ENCODE peak calls at places on chromosomes 4 and X, in six cellular contexts. U, E, Q, H, A and V are unnamed samples.
A peak's percentile ranks its signal among the peaks of the same experiment; 100 is the strongest.

GRCh38 chrX:132837126-132837525 is 121.3 kb downstream of the HS6ST2 start:
- DNase-seq in U (no peak), E (no peak), Q (no peak), H (peak; percentile 80), A (no peak), V (no peak)

GRCh38 chrX:31091819-31092218 is 20.0 kb upstream of the FTHL17 start:
- DNase-seq in U (no peak), E (no peak), Q (no peak), H (no peak), A (no peak), V (no peak)

GRCh38 chr4:184287697-184288255 is 70.1 kb upstream of the ENPP6 start:
- DNase-seq in U (peak; percentile 64), E (no peak), Q (no peak), H (peak; percentile 73), A (no peak), V (peak; percentile 61)

GRCh38 chr4:41540687-41541086 is 2.7 kb downstream of the LIMCH1 start:
- DNase-seq in U (no peak), E (no peak), Q (no peak), H (no peak), A (no peak), V (no peak)

GRCh38 chr4:158346576-158346975 is 136.3 kb downstream of the TMEM144 start:
- DNase-seq in U (no peak), E (no peak), Q (no peak), H (no peak), A (no peak), V (no peak)

GRCh38 chr4:124206779-124207605 is 505.5 kb downstream of the ANKRD50 start:
- DNase-seq in U (no peak), E (no peak), Q (no peak), H (peak; percentile 87), A (no peak), V (no peak)

GRCh38 chrX:119885554-119886428 is 9.9 kb upstream of the AKAP14 start:
- DNase-seq in U (peak; percentile 98), E (no peak), Q (no peak), H (peak; percentile 31), A (no peak), V (no peak)

GRCh38 chr4:19372365-19372764 is 879.3 kb upstream of the SLIT2 start:
- DNase-seq in U (no peak), E (no peak), Q (no peak), H (no peak), A (no peak), V (no peak)

GRCh38 chr4:126051709-126052424 is 737.1 kb downstream of the FAT4 start:
- DNase-seq in U (no peak), E (no peak), Q (no peak), H (peak; percentile 20), A (no peak), V (no peak)

GRCh38 chr4:46586566-46586965 is 196.6 kb upstream of the GABRA2 start:
- DNase-seq in U (no peak), E (no peak), Q (no peak), H (no peak), A (no peak), V (no peak)

GRCh38 chr4:57501715-57502114 is 391.5 kb upstream of the IGFBP7 start:
- DNase-seq in U (no peak), E (no peak), Q (no peak), H (peak; percentile 53), A (peak; percentile 64), V (no peak)

GRCh38 chr4:151833174-151833573 is 72.4 kb upstream of the GATB start:
- DNase-seq in U (no peak), E (no peak), Q (no peak), H (no peak), A (no peak), V (no peak)

GRCh38 chr4:107930821-107931774 is at the start of gene CYP2U1:
- DNase-seq in U (peak; percentile 68), E (peak; percentile 49), Q (peak; percentile 91), H (peak; percentile 70), A (peak; percentile 93), V (peak; percentile 89)

GRCh38 chr4:154660052-154660451 is 47.6 kb upstream of the FGG start:
- DNase-seq in U (peak; percentile 96), E (no peak), Q (no peak), H (no peak), A (no peak), V (no peak)

GRCh38 chrX:24341795-24342194 is 18.6 kb upstream of the SUPT20HL1 start:
- DNase-seq in U (no peak), E (no peak), Q (no peak), H (peak; percentile 21), A (no peak), V (no peak)

GRCh38 chrX:112313201-112313600 is 230.6 kb upstream of the TRPC5 start:
- DNase-seq in U (no peak), E (no peak), Q (no peak), H (no peak), A (no peak), V (no peak)

GRCh38 chrX:53082773-53083616 is 828 bp downstream of the TSPYL2 start:
- DNase-seq in U (no peak), E (no peak), Q (no peak), H (no peak), A (no peak), V (no peak)

GRCh38 chr4:76302856-76303438 is 3.6 kb upstream of the STBD1 start:
- DNase-seq in U (no peak), E (no peak), Q (no peak), H (no peak), A (no peak), V (no peak)

GRCh38 chr4:173231916-173232315 is 63.3 kb downstream of the GALNT7 start:
- DNase-seq in U (no peak), E (no peak), Q (no peak), H (peak; percentile 40), A (no peak), V (no peak)

GRCh38 chrX:12955882-12956703 is 18.8 kb upstream of the TMSB4X start:
- DNase-seq in U (peak; percentile 46), E (no peak), Q (peak; percentile 49), H (peak; percentile 62), A (peak; percentile 79), V (peak; percentile 78)

GRCh38 chr4:186204103-186204559 is 12.8 kb downstream of the CYP4V2 start:
- DNase-seq in U (no peak), E (no peak), Q (no peak), H (no peak), A (peak; percentile 62), V (no peak)

GRCh38 chr4:5638316-5638715 is 70.0 kb downstream of the EVC2 start:
- DNase-seq in U (no peak), E (no peak), Q (no peak), H (peak; percentile 85), A (no peak), V (no peak)

GRCh38 chr4:138344064-138344463 is 101.9 kb upstream of the SLC7A11 start:
- DNase-seq in U (no peak), E (no peak), Q (no peak), H (no peak), A (no peak), V (no peak)

GRCh38 chr4:36388710-36389109 is 107.3 kb downstream of the DTHD1 start:
- DNase-seq in U (no peak), E (no peak), Q (no peak), H (no peak), A (no peak), V (no peak)

GRCh38 chr4:94532016-94532789 is 80.5 kb downstream of the PDLIM5 start:
- DNase-seq in U (no peak), E (no peak), Q (peak; percentile 30), H (peak; percentile 92), A (no peak), V (peak; percentile 36)

GRCh38 chrX:137052641-137053235 is 18.9 kb upstream of the GPR101 start:
- DNase-seq in U (no peak), E (no peak), Q (no peak), H (peak; percentile 6), A (no peak), V (no peak)

GRCh38 chr4:124030038-124030638 is 633.5 kb downstream of the SPRY1 start:
- DNase-seq in U (no peak), E (no peak), Q (no peak), H (no peak), A (no peak), V (no peak)

DNA sequence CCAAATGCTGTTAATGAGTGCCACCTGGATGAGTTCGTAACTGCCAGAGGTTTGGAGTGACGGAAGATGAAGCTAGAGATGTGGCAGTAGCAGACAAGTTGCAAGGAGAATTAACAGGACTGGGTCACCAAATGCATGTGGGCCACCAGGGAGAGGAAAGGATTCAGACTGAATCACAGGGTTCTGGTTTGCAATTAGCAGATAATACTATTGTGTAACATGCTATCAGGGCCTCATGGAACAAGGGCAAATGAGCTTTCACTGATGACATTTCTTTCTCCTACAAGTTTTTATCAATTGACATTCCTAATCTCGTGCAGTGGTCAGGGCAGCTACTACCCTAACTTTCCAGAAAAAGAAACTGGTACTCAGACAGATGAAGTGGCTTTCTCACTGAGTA is 21.4 kb downstream of the GAB3 start:
- DNase-seq in U (no peak), E (no peak), Q (no peak), H (no peak), A (no peak), V (no peak)
- H3K4me1 ChIP-seq in U (peaks cover 5% of the 10 kb centered on the region), E (peaks cover 67% of the 10 kb centered on the region), Q (peaks cover 58% of the 10 kb centered on the region), H (peaks cover 58% of the 10 kb centered on the region), A (peaks cover 3% of the 10 kb centered on the region), V (no peaks in the 10 kb centered on the region)

DNA sequence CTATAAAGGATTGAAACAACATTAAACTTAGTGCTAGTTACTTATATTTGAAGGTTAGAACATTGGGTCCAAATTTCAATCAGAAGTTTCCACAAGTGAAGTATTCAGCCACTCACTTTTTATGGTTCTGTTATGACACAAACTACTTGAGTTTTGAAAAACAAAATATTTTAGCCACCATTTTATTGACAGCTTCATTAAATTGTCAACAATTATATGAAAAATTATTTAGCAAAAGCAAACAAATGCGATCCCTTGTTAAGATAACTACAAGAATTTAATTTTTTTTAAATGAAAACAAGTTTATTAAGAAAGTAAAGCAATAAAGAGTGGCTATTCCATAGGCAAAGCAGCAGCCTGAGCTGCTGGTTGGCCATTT is 3.1 kb downstream of the CXCL2 start:
- DNase-seq in U (no peak), E (no peak), Q (no peak), H (no peak), A (no peak), V (no peak)
- H3K4me3 ChIP-seq in U (no peak overlapping the region), E (no peak overlapping the region), Q (no peak overlapping the region), H (no peak overlapping the region), A (no peak overlapping the region), V (no peak overlapping the region)

GRCh38 chr4:40515398-40516293 is 114.0 kb downstream of the RBM47 start:
- DNase-seq in U (peak; percentile 64), E (no peak), Q (peak; percentile 28), H (peak; percentile 5), A (no peak), V (peak; percentile 81)

GRCh38 chr4:40515037-40515397 is 114.6 kb downstream of the RBM47 start:
- DNase-seq in U (no peak), E (no peak), Q (no peak), H (peak; percentile 68), A (no peak), V (no peak)

GRCh38 chr4:40514409-40515025 is 115.1 kb downstream of the RBM47 start:
- DNase-seq in U (peak; percentile 51), E (no peak), Q (no peak), H (peak; percentile 55), A (no peak), V (peak; percentile 73)

GRCh38 chr4:40520533-40520932 is 109.1 kb downstream of the RBM47 start:
- DNase-seq in U (no peak), E (no peak), Q (no peak), H (no peak), A (no peak), V (no peak)

GRCh38 chr4:40516651-40517050 is 113.0 kb downstream of the RBM47 start:
- DNase-seq in U (no peak), E (no peak), Q (no peak), H (no peak), A (no peak), V (peak; percentile 34)
- H3K4me1 ChIP-seq in U (peaks cover 41% of the 10 kb centered on the region), E (no peaks in the 10 kb centered on the region), Q (no peaks in the 10 kb centered on the region), H (peaks cover 23% of the 10 kb centered on the region), A (no peaks in the 10 kb centered on the region), V (peaks cover 13% of the 10 kb centered on the region)

GRCh38 chr4:3527914-3528876 is 4.0 kb downstream of the LRPAP1 start:
- DNase-seq in U (no peak), E (no peak), Q (no peak), H (no peak), A (peak; percentile 41), V (no peak)
- H3K4me3 ChIP-seq in U (no peak overlapping the region), E (no peak overlapping the region), Q (no peak overlapping the region), H (no peak overlapping the region), A (no peak overlapping the region), V (no peak overlapping the region)